ENCODE peak calls at places on chromosomes 6 and 20, in nine cellular contexts. G is germinal center; P is EH; M is SW480; F is stimulated activated CD4-positive, alpha-beta T cell treated with anti-CD3 and anti-CD28 coated beads, Interleukin-1b, Interleukin-23, amount 100 ng/mL, for 24 hours; R is body of pancreas; W is AG20443; O is ureter; H is NCI-H460. J is an unnamed sample.

GRCh38 chr20:58981564-58982364 is 708 bp downstream of the NELFCD start:
- DNase-seq in G (peak), P (peak), M (peak), F (no peak), R (no peak), W (no peak), O (no peak), H (no peak), J (peak)

GRCh38 chr20:40317156-40317790 is 371.8 kb downstream of the MAFB start:
- DNase-seq in G (no peak), P (no peak), M (no peak), F (no peak), R (no peak), W (no peak), O (no peak), H (no peak), J (no peak)

GRCh38 chr6:27752038-27752885 is 159.9 kb downstream of the OR2B2 start:
- DNase-seq in G (peak), P (peak), M (peak), F (no peak), R (peak), W (peak), O (no peak), H (peak), J (peak)

GRCh38 chr6:166929534-166930189 is 26.7 kb downstream of the RNASET2 start:
- DNase-seq in G (peak), P (no peak), M (no peak), F (no peak), R (no peak), W (no peak), O (no peak), H (no peak), J (peak)

GRCh38 chr6:56513631-56514030 is 129.1 kb downstream of the DST start:
- DNase-seq in G (no peak), P (peak), M (no peak), F (no peak), R (no peak), W (peak), O (no peak), H (no peak), J (peak)

GRCh38 chr6:139109558-139109957 is 25.3 kb upstream of the HECA start:
- DNase-seq in G (no peak), P (peak), M (no peak), F (no peak), R (no peak), W (no peak), O (no peak), H (no peak), J (peak)

GRCh38 chr6:40520108-40520507 is 67.1 kb downstream of the LRFN2 start:
- DNase-seq in G (no peak), P (no peak), M (no peak), F (no peak), R (no peak), W (no peak), O (no peak), H (no peak), J (no peak)

GRCh38 chr6:51640016-51640415 is 447.4 kb downstream of the PKHD1 start:
- DNase-seq in G (no peak), P (no peak), M (no peak), F (no peak), R (no peak), W (no peak), O (no peak), H (no peak), J (no peak)

GRCh38 chr20:49785851-49786174 is 26.8 kb upstream of the SLC9A8 start:
- DNase-seq in G (peak), P (no peak), M (no peak), F (no peak), R (no peak), W (no peak), O (no peak), H (no peak), J (no peak)

GRCh38 chr6:145963216-145964068 is 716 bp downstream of the SHPRH start:
- DNase-seq in G (peak), P (peak), M (peak), F (peak), R (peak), W (peak), O (peak), H (no peak), J (peak)

GRCh38 chr6:118980063-118980462 is 45.1 kb upstream of the MCM9 start:
- DNase-seq in G (no peak), P (peak), M (no peak), F (no peak), R (no peak), W (no peak), O (no peak), H (peak), J (no peak)

GRCh38 chr6:101351173-101351572 is 42.3 kb upstream of the GRIK2 start:
- DNase-seq in G (no peak), P (no peak), M (no peak), F (no peak), R (no peak), W (no peak), O (no peak), H (no peak), J (no peak)

GRCh38 chr6:94272327-94272726 is 853.0 kb upstream of the EPHA7 start:
- DNase-seq in G (no peak), P (no peak), M (no peak), F (no peak), R (no peak), W (no peak), O (no peak), H (no peak), J (no peak)

GRCh38 chr20:43746344-43747137 is 19.7 kb upstream of the GTSF1L start:
- DNase-seq in G (no peak), P (no peak), M (no peak), F (no peak), R (no peak), W (no peak), O (no peak), H (no peak), J (no peak)

GRCh38 chr6:167221408-167222201 is 63.8 kb upstream of the GPR31 start:
- DNase-seq in G (no peak), P (no peak), M (no peak), F (no peak), R (no peak), W (no peak), O (no peak), H (no peak), J (no peak)

GRCh38 chr6:106085687-106085983 is 501 bp upstream of the PRDM1 start:
- DNase-seq in G (no peak), P (no peak), M (no peak), F (no peak), R (no peak), W (no peak), O (no peak), H (no peak), J (no peak)

GRCh38 chr6:89311530-89311852 is 3.6 kb downstream of the GABRR2 start:
- DNase-seq in G (no peak), P (no peak), M (no peak), F (no peak), R (no peak), W (no peak), O (no peak), H (no peak), J (peak)

GRCh38 chr6:56374841-56375369 is 127.5 kb upstream of the COL21A1 start:
- DNase-seq in G (no peak), P (peak), M (no peak), F (no peak), R (no peak), W (peak), O (no peak), H (no peak), J (peak)

GRCh38 chr6:46419576-46420002 is 71.7 kb downstream of the RCAN2 start:
- DNase-seq in G (peak), P (peak), M (peak), F (peak), R (peak), W (peak), O (peak), H (peak), J (peak)

GRCh38 chr6:125082931-125083683 is 70.5 kb upstream of the TPD52L1 start:
- DNase-seq in G (no peak), P (no peak), M (no peak), F (no peak), R (no peak), W (no peak), O (no peak), H (no peak), J (no peak)

GRCh38 chr20:34180460-34181108 is 60.6 kb upstream of the ASIP start:
- DNase-seq in G (no peak), P (peak), M (no peak), F (no peak), R (peak), W (no peak), O (peak), H (no peak), J (peak)

GRCh38 chr6:116682334-116682712 is 1.3 kb downstream of the KPNA5 start:
- DNase-seq in G (peak), P (peak), M (no peak), F (no peak), R (no peak), W (peak), O (no peak), H (no peak), J (peak)

GRCh38 chr6:3518356-3518841 is 61.5 kb upstream of the SLC22A23 start:
- DNase-seq in G (no peak), P (peak), M (peak), F (no peak), R (no peak), W (peak), O (peak), H (peak), J (peak)

GRCh38 chr6:13990830-13991229 is 66.1 kb downstream of the RNF182 start:
- DNase-seq in G (no peak), P (no peak), M (no peak), F (no peak), R (no peak), W (no peak), O (no peak), H (no peak), J (no peak)

GRCh38 chr6:78947962-78948361 is 80.6 kb downstream of the IRAK1BP1 start:
- DNase-seq in G (no peak), P (peak), M (no peak), F (no peak), R (no peak), W (no peak), O (no peak), H (no peak), J (peak)

GRCh38 chr20:18541741-18542140 is 25.5 kb upstream of the SMIM26 start:
- DNase-seq in G (no peak), P (peak), M (no peak), F (no peak), R (no peak), W (peak), O (no peak), H (no peak), J (peak)

GRCh38 chr20:25248501-25249172 is 752 bp downstream of the PYGB start:
- DNase-seq in G (peak), P (peak), M (peak), F (no peak), R (peak), W (peak), O (peak), H (no peak), J (peak)

GRCh38 chr20:47749367-47749766 is 35.9 kb downstream of the SULF2 start:
- DNase-seq in G (no peak), P (no peak), M (no peak), F (no peak), R (no peak), W (peak), O (no peak), H (no peak), J (no peak)

GRCh38 chr20:5073154-5074049 is 46.4 kb downstream of the PCNA start:
- DNase-seq in G (no peak), P (peak), M (peak), F (no peak), R (peak), W (peak), O (peak), H (peak), J (peak)

GRCh38 chr6:144590540-144590939 is 305.4 kb downstream of the UTRN start:
- DNase-seq in G (no peak), P (no peak), M (no peak), F (no peak), R (no peak), W (no peak), O (no peak), H (no peak), J (no peak)

GRCh38 chr20:33686008-33686983 is at the start of gene E2F1:
- DNase-seq in G (peak), P (peak), M (peak), F (peak), R (peak), W (peak), O (peak), H (peak), J (peak)

GRCh38 chr6:152312434-152312833 is 324.7 kb downstream of the SYNE1 start:
- DNase-seq in G (no peak), P (no peak), M (no peak), F (no peak), R (no peak), W (no peak), O (no peak), H (no peak), J (no peak)

GRCh38 chr6:2020909-2021308 is 224.5 kb downstream of the GMDS start:
- DNase-seq in G (no peak), P (peak), M (no peak), F (no peak), R (no peak), W (peak), O (no peak), H (no peak), J (peak)